ENCODE peak calls at places on chromosome 3, in ten cellular contexts. L is tibial nerve, Q is K562, K is esophagus muscularis mucosa, D is A549, O is transverse colon, Y is stomach, F is H1, P is HepG2, N is suprapubic skin. I is an unnamed sample.

GRCh38 chr3:94928921-94929320 is 866.1 kb downstream of the NSUN3 start:
- DNase-seq in L (no peak), Q (no peak), K (no peak), D (peak; percentile 8), O (no peak), Y (no peak), F (no peak), P (peak; percentile 33), N (no peak), I (no peak)

GRCh38 chr3:82038536-82038935 is 277.1 kb upstream of the GBE1 start:
- DNase-seq in L (no peak), Q (no peak), K (no peak), D (no peak), O (no peak), Y (no peak), F (no peak), P (no peak), N (no peak), I (no peak)

GRCh38 chr3:3627104-3627503 is 172.1 kb upstream of the LRRN1 start:
- DNase-seq in L (no peak), Q (no peak), K (no peak), D (no peak), O (no peak), Y (no peak), F (no peak), P (no peak), N (no peak), I (no peak)

GRCh38 chr3:128727996-128728395 is 2.0 kb downstream of the RAB7A start:
- DNase-seq in L (no peak), Q (no peak), K (no peak), D (no peak), O (no peak), Y (no peak), F (no peak), P (no peak), N (peak; percentile 21), I (no peak)

GRCh38 chr3:52606373-52607085 is 70.1 kb downstream of the UQCC5 start:
- DNase-seq in L (no peak), Q (peak; percentile 14), K (no peak), D (peak; percentile 26), O (peak; percentile 29), Y (peak; percentile 71), F (no peak), P (peak; percentile 67), N (no peak), I (no peak)

GRCh38 chr3:161253711-161254110 is 32.6 kb downstream of the NMD3 start:
- DNase-seq in L (no peak), Q (no peak), K (no peak), D (no peak), O (no peak), Y (no peak), F (no peak), P (no peak), N (no peak), I (no peak)

GRCh38 chr3:30292192-30292893 is 314.1 kb upstream of the TGFBR2 start:
- DNase-seq in L (no peak), Q (no peak), K (no peak), D (no peak), O (no peak), Y (no peak), F (no peak), P (peak; percentile 65), N (no peak), I (no peak)

GRCh38 chr3:87270908-87271727 is 5.3 kb downstream of the POU1F1 start:
- DNase-seq in L (no peak), Q (no peak), K (no peak), D (no peak), O (no peak), Y (no peak), F (no peak), P (no peak), N (no peak), I (no peak)

GRCh38 chr3:133276594-133276993 is 123.3 kb upstream of the BFSP2 start:
- DNase-seq in L (no peak), Q (no peak), K (no peak), D (no peak), O (no peak), Y (no peak), F (no peak), P (no peak), N (no peak), I (no peak)

GRCh38 chr3:181693280-181693679 is 18.4 kb upstream of the SOX2 start:
- DNase-seq in L (no peak), Q (no peak), K (no peak), D (no peak), O (no peak), Y (no peak), F (no peak), P (no peak), N (no peak), I (no peak)

GRCh38 chr3:171850968-171851600 is 7.9 kb downstream of the TMEM212 start:
- DNase-seq in L (no peak), Q (no peak), K (no peak), D (no peak), O (no peak), Y (no peak), F (no peak), P (no peak), N (no peak), I (no peak)

GRCh38 chr3:35654471-35654870 is 15.1 kb downstream of the ARPP21 start:
- DNase-seq in L (no peak), Q (no peak), K (no peak), D (no peak), O (no peak), Y (no peak), F (no peak), P (no peak), N (no peak), I (no peak)

GRCh38 chr3:107085261-107085660 is 292.0 kb upstream of the CCDC54 start:
- DNase-seq in L (no peak), Q (no peak), K (no peak), D (no peak), O (no peak), Y (no peak), F (no peak), P (no peak), N (no peak), I (no peak)

GRCh38 chr3:129101370-129102138 is 20.1 kb downstream of the RAB43 start:
- DNase-seq in L (no peak), Q (no peak), K (no peak), D (no peak), O (no peak), Y (no peak), F (no peak), P (no peak), N (no peak), I (no peak)

DNA sequence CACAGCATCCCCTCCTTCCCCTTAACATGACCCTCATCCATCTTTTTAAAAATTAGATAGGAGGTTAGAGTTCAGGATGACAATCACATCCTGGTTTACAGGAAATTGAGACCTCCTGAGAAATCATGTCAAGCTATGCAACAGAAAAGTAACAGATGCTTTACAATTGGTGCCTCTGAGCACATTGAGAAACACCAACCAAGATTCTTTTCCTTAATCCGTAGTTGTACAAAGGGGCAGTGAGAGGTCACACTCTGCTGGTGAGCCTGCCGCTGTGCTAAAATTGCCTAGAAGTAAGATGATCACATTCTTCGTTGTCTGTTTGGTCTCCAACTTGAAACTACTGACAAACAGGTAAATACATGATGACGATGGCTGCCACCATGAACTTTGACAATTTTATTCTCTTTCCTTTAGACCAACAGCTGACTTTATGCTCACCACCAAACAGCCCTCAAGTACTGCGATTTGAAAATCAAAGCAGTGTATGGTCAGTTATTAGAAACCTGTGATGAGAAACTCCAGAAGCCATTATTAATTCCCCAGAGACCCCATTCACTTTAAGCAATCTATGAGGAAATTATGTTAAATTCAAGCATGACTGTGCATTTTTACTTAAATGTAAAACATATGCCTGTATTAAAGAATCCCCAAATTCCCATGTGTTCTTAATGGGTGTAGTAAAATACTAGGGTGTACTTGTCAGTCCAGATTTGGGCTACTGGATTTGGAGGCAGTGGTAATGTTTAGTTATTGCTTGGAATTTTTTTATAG is 210.7 kb upstream of the UBE2E1 start:
- DNase-seq in L (no peak), Q (no peak), K (peak; percentile 47), D (no peak), O (no peak), Y (no peak), F (no peak), P (no peak), N (no peak), I (no peak)
- TF ChIP-seq EP300 in L (no peak), Q (no peak), K (no peak), D (no peak), O (no peak), Y (no peak), F (no peak), P (no peak), N (no peak), I (no peak)

GRCh38 chr3:53711387-53711786 is 134.8 kb downstream of the CHDH start:
- DNase-seq in L (no peak), Q (no peak), K (no peak), D (no peak), O (no peak), Y (peak; percentile 11), F (no peak), P (no peak), N (peak; percentile 52), I (no peak)
- TF ChIP-seq EP300 in L (no peak), Q (no peak), K (no peak), D (no peak), O (no peak), Y (no peak), F (no peak), P (no peak), N (no peak), I (no peak)

GRCh38 chr3:189988322-189988721 is 132.4 kb downstream of the P3H2 start:
- DNase-seq in L (no peak), Q (no peak), K (no peak), D (no peak), O (no peak), Y (no peak), F (no peak), P (no peak), N (no peak), I (no peak)
- TF ChIP-seq EP300 in L (no peak), Q (no peak), K (no peak), D (no peak), O (no peak), Y (no peak), F (no peak), P (no peak), N (no peak), I (no peak)

GRCh38 chr3:45214061-45214680 is 11.9 kb downstream of the TMEM158 start:
- DNase-seq in L (no peak), Q (no peak), K (no peak), D (no peak), O (no peak), Y (no peak), F (no peak), P (no peak), N (no peak), I (no peak)

GRCh38 chr3:45218578-45219390 is 7.3 kb downstream of the TMEM158 start:
- DNase-seq in L (no peak), Q (no peak), K (no peak), D (no peak), O (no peak), Y (no peak), F (no peak), P (no peak), N (no peak), I (no peak)

GRCh38 chr3:45219694-45220093 is 6.4 kb downstream of the TMEM158 start:
- DNase-seq in L (no peak), Q (no peak), K (no peak), D (no peak), O (no peak), Y (no peak), F (no peak), P (no peak), N (no peak), I (no peak)

GRCh38 chr3:45215466-45215865 is 10.6 kb downstream of the TMEM158 start:
- DNase-seq in L (no peak), Q (no peak), K (no peak), D (no peak), O (no peak), Y (no peak), F (no peak), P (no peak), N (no peak), I (no peak)

GRCh38 chr3:45216210-45216609 is 9.9 kb downstream of the TMEM158 start:
- DNase-seq in L (no peak), Q (no peak), K (no peak), D (no peak), O (no peak), Y (no peak), F (no peak), P (no peak), N (no peak), I (no peak)
- TF ChIP-seq EP300 in L (no peak), Q (no peak), K (no peak), D (no peak), O (no peak), Y (no peak), F (no peak), P (no peak), N (no peak), I (no peak)

I was measured in ovary.